ENCODE peak calls at places on chromosomes 13 and 19, in five cellular contexts. One of them, this sample, is unnamed.

GRCh38 chr13:59391696-59392095 is 772.0 kb downstream of the DIAPH3 start:
- DNase-seq in dorsolateral prefrontal cortex: no peak
- DNase-seq in mesothelial cell of epicardium: no peak
- DNase-seq in ACHN: peak
- DNase-seq in neural crest cell: peak
- DNase-seq in this sample: peak

GRCh38 chr19:11377237-11377636 is 2.8 kb downstream of the SWSAP1 start:
- DNase-seq in dorsolateral prefrontal cortex: no peak
- DNase-seq in mesothelial cell of epicardium: no peak
- DNase-seq in ACHN: peak
- DNase-seq in neural crest cell: no peak
- DNase-seq in this sample: peak

GRCh38 chr13:94632227-94632980 is 30.7 kb downstream of the GPR180 start:
- DNase-seq in dorsolateral prefrontal cortex: no peak
- DNase-seq in mesothelial cell of epicardium: no peak
- DNase-seq in ACHN: no peak
- DNase-seq in neural crest cell: no peak
- DNase-seq in this sample: no peak

GRCh38 chr19:990746-991145 is 6.6 kb downstream of the WDR18 start:
- DNase-seq in dorsolateral prefrontal cortex: no peak
- DNase-seq in mesothelial cell of epicardium: no peak
- DNase-seq in ACHN: no peak
- DNase-seq in neural crest cell: no peak
- DNase-seq in this sample: no peak

GRCh38 chr19:17683078-17683477 is 5.1 kb downstream of the UNC13A start:
- DNase-seq in dorsolateral prefrontal cortex: no peak
- DNase-seq in mesothelial cell of epicardium: no peak
- DNase-seq in ACHN: no peak
- DNase-seq in neural crest cell: no peak
- DNase-seq in this sample: no peak

GRCh38 chr19:54096642-54097106 is 3.9 kb downstream of the OSCAR start:
- DNase-seq in dorsolateral prefrontal cortex: no peak
- DNase-seq in mesothelial cell of epicardium: no peak
- DNase-seq in ACHN: no peak
- DNase-seq in neural crest cell: no peak
- DNase-seq in this sample: peak

GRCh38 chr13:59680429-59681024 is 483.2 kb downstream of the DIAPH3 start:
- DNase-seq in dorsolateral prefrontal cortex: no peak
- DNase-seq in mesothelial cell of epicardium: no peak
- DNase-seq in ACHN: peak
- DNase-seq in neural crest cell: no peak
- DNase-seq in this sample: peak

GRCh38 chr13:79781829-79782540 is 301.0 kb downstream of the NDFIP2 start:
- DNase-seq in dorsolateral prefrontal cortex: no peak
- DNase-seq in mesothelial cell of epicardium: no peak
- DNase-seq in ACHN: no peak
- DNase-seq in neural crest cell: peak
- DNase-seq in this sample: no peak

GRCh38 chr19:38455031-38455430 is 21.5 kb downstream of the RYR1 start:
- DNase-seq in dorsolateral prefrontal cortex: no peak
- DNase-seq in mesothelial cell of epicardium: no peak
- DNase-seq in ACHN: peak
- DNase-seq in neural crest cell: peak
- DNase-seq in this sample: peak

GRCh38 chr13:40181203-40181845 is 485.1 kb downstream of the FOXO1 start:
- DNase-seq in dorsolateral prefrontal cortex: no peak
- DNase-seq in mesothelial cell of epicardium: no peak
- DNase-seq in ACHN: no peak
- DNase-seq in neural crest cell: no peak
- DNase-seq in this sample: peak

GRCh38 chr19:40229484-40229883 is 3.0 kb upstream of the CCNP start:
- DNase-seq in dorsolateral prefrontal cortex: no peak
- DNase-seq in mesothelial cell of epicardium: no peak
- DNase-seq in ACHN: no peak
- DNase-seq in neural crest cell: no peak
- DNase-seq in this sample: peak

GRCh38 chr13:75145926-75146325 is 336.0 kb downstream of the TBC1D4 start:
- DNase-seq in dorsolateral prefrontal cortex: no peak
- DNase-seq in mesothelial cell of epicardium: no peak
- DNase-seq in ACHN: no peak
- DNase-seq in neural crest cell: no peak
- DNase-seq in this sample: peak

GRCh38 chr13:31638577-31638976 is 100.7 kb upstream of the RXFP2 start:
- DNase-seq in dorsolateral prefrontal cortex: no peak
- DNase-seq in mesothelial cell of epicardium: no peak
- DNase-seq in ACHN: no peak
- DNase-seq in neural crest cell: no peak
- DNase-seq in this sample: no peak

GRCh38 chr19:38952395-38953165 is 21.8 kb downstream of the MRPS12 start:
- DNase-seq in dorsolateral prefrontal cortex: no peak
- DNase-seq in mesothelial cell of epicardium: no peak
- DNase-seq in ACHN: peak
- DNase-seq in neural crest cell: peak
- DNase-seq in this sample: peak

GRCh38 chr13:36131931-36132297 is 732 bp upstream of the DCLK1 start:
- DNase-seq in dorsolateral prefrontal cortex: no peak
- DNase-seq in mesothelial cell of epicardium: no peak
- DNase-seq in ACHN: no peak
- DNase-seq in neural crest cell: no peak
- DNase-seq in this sample: peak

GRCh38 chr19:22426901-22427300 is 4.8 kb upstream of the ZNF98 start:
- DNase-seq in dorsolateral prefrontal cortex: no peak
- DNase-seq in mesothelial cell of epicardium: no peak
- DNase-seq in ACHN: no peak
- DNase-seq in neural crest cell: no peak
- DNase-seq in this sample: no peak

GRCh38 chr19:10283301-10283733 is 3.4 kb upstream of the ICAM4 start:
- DNase-seq in dorsolateral prefrontal cortex: no peak
- DNase-seq in mesothelial cell of epicardium: no peak
- DNase-seq in ACHN: no peak
- DNase-seq in neural crest cell: no peak
- DNase-seq in this sample: no peak

GRCh38 chr13:46546084-46546786 is 6.7 kb upstream of the LRCH1 start:
- DNase-seq in dorsolateral prefrontal cortex: no peak
- DNase-seq in mesothelial cell of epicardium: no peak
- DNase-seq in ACHN: no peak
- DNase-seq in neural crest cell: no peak
- DNase-seq in this sample: no peak

GRCh38 chr13:102311901-102312300 is 89.9 kb downstream of the FGF14 start:
- DNase-seq in dorsolateral prefrontal cortex: no peak
- DNase-seq in mesothelial cell of epicardium: no peak
- DNase-seq in ACHN: no peak
- DNase-seq in neural crest cell: no peak
- DNase-seq in this sample: no peak